ENCODE peak calls at places on chromosomes 16 and 17, in ten cellular contexts. R is endothelial cell of umbilical vein; Y is breast epithelium; Z is CD8-positive, alpha-beta T cell; H is lower leg skin; I is lung; O is left ventricle myocardium inferior; T is IMR-90; E is AG04449; C is natural killer cell. A is an unnamed sample.

GRCh38 chr17:33686171-33686570 is 393.1 kb upstream of the ASIC2 start:
- DNase-seq in E (no peak), O (no peak), Z (no peak), H (peak), C (no peak), I (no peak), Y (no peak), R (no peak), T (no peak), A (no peak)

GRCh38 chr17:70130274-70130673 is 39.1 kb upstream of the KCNJ2 start:
- DNase-seq in R (no peak), I (no peak), T (no peak), E (no peak), Z (no peak), Y (no peak), O (no peak), H (no peak), C (no peak), A (no peak)

GRCh38 chr17:38328620-38329019 is 15.1 kb downstream of the GPR179 start:
- DNase-seq in E (no peak), R (no peak), Z (no peak), I (no peak), Y (no peak), H (no peak), O (no peak), T (no peak), C (no peak), A (no peak)

GRCh38 chr17:7235693-7236665 is 1.7 kb upstream of the DVL2 start:
- DNase-seq in O (no peak), E (no peak), T (peak), Z (no peak), Y (no peak), I (no peak), H (no peak), R (no peak), C (no peak), A (no peak)

GRCh38 chr16:29231231-29231630 is 175.3 kb downstream of the NPIPB11 start:
- DNase-seq in R (no peak), Z (no peak), T (peak), I (no peak), Y (no peak), C (no peak), H (peak), O (no peak), E (no peak), A (no peak)

GRCh38 chr16:47037746-47038458 is 64.4 kb upstream of the DNAJA2 start:
- DNase-seq in E (no peak), H (peak), C (peak), Z (peak), I (peak), O (peak), R (peak), T (peak), Y (peak), A (peak)

GRCh38 chr16:70395345-70395901 is 43.5 kb downstream of the ST3GAL2 start:
- DNase-seq in R (peak), T (peak), C (peak), H (no peak), I (peak), Z (peak), Y (peak), E (no peak), O (peak), A (no peak)

GRCh38 chr16:19443659-19444058 is 26.0 kb downstream of the TMC5 start:
- DNase-seq in Z (no peak), C (no peak), R (no peak), Y (no peak), I (no peak), T (no peak), O (no peak), H (no peak), E (no peak), A (no peak)

GRCh38 chr17:41580244-41580575 is 6.5 kb downstream of the KRT14 start:
- DNase-seq in R (no peak), C (no peak), Y (no peak), T (no peak), H (no peak), O (no peak), E (no peak), Z (no peak), I (no peak), A (no peak)

GRCh38 chr17:57550671-57551315 is 194.3 kb downstream of the CCDC182 start:
- DNase-seq in Y (no peak), R (no peak), E (no peak), H (no peak), T (no peak), I (no peak), C (no peak), O (no peak), Z (no peak), A (no peak)

GRCh38 chr17:50583636-50584035 is 23.1 kb downstream of the CACNA1G start:
- DNase-seq in T (no peak), Z (no peak), R (no peak), E (no peak), H (no peak), I (no peak), Y (no peak), C (no peak), O (peak), A (no peak)

GRCh38 chr16:25140459-25140858 is 28.9 kb downstream of the LCMT1 start:
- DNase-seq in H (no peak), C (no peak), Y (no peak), I (no peak), R (no peak), T (peak), Z (no peak), O (no peak), E (no peak), A (no peak)

GRCh38 chr17:7120123-7120522 is 5.5 kb upstream of the ASGR2 start:
- DNase-seq in T (no peak), Y (no peak), I (no peak), C (no peak), Z (no peak), R (no peak), E (no peak), O (no peak), H (no peak), A (no peak)

GRCh38 chr17:79981090-79981489 is 54.6 kb downstream of the TBC1D16 start:
- DNase-seq in E (no peak), T (no peak), Z (peak), C (no peak), R (no peak), O (no peak), I (no peak), H (peak), Y (peak), A (no peak)

GRCh38 chr16:67657751-67658518 is 2.1 kb downstream of the ACD start:
- DNase-seq in Y (no peak), H (no peak), Z (no peak), E (no peak), R (no peak), C (no peak), I (no peak), O (no peak), T (no peak), A (no peak)

GRCh38 chr16:69513180-69513966 is 52.4 kb upstream of the NFAT5 start:
- DNase-seq in H (no peak), E (peak), C (no peak), O (no peak), Y (no peak), I (no peak), T (peak), Z (no peak), R (no peak), A (no peak)

GRCh38 chr16:74770826-74771526 is 3.6 kb downstream of the FA2H start:
- DNase-seq in H (peak), R (no peak), E (no peak), O (no peak), C (no peak), Y (no peak), I (no peak), T (no peak), Z (no peak), A (no peak)

GRCh38 chr16:67781548-67781921 is 24.8 kb downstream of the RANBP10 start:
- DNase-seq in T (no peak), O (no peak), H (no peak), R (no peak), E (no peak), I (no peak), Y (no peak), C (no peak), Z (no peak), A (no peak)

GRCh38 chr17:46788300-46788699 is 30.2 kb downstream of the WNT3 start:
- DNase-seq in Z (no peak), Y (no peak), H (no peak), R (no peak), C (no peak), E (no peak), T (no peak), O (no peak), I (no peak), A (no peak)

GRCh38 chr17:44672479-44673093 is 16.3 kb downstream of the MEIOC start:
- DNase-seq in E (no peak), T (peak), R (peak), H (no peak), O (no peak), Z (no peak), I (no peak), C (no peak), Y (no peak), A (no peak)

GRCh38 chr17:35809855-35810461 is 674 bp downstream of the TAF15 start:
- DNase-seq in Y (no peak), E (no peak), I (no peak), T (peak), Z (no peak), H (no peak), O (no peak), R (peak), C (no peak), A (no peak)

GRCh38 chr16:67652578-67653130 is 7.4 kb downstream of the ACD start:
- DNase-seq in E (no peak), H (no peak), C (no peak), Z (no peak), I (no peak), T (no peak), Y (no peak), O (no peak), R (no peak), A (no peak)

GRCh38 chr17:32943647-32944191 is 15.8 kb downstream of the TMEM98 start:
- DNase-seq in O (no peak), Z (no peak), H (no peak), T (peak), Y (no peak), R (no peak), C (no peak), I (peak), E (peak), A (peak)

GRCh38 chr16:68287276-68288251 is 23.2 kb downstream of the SLC7A6OS start:
- DNase-seq in T (peak), H (peak), C (no peak), I (peak), E (peak), O (peak), Y (peak), Z (peak), R (peak), A (peak)

GRCh38 chr17:32658470-32659418 is 172.0 kb downstream of the CDK5R1 start:
- DNase-seq in I (no peak), O (no peak), E (no peak), Z (no peak), H (no peak), C (no peak), R (no peak), Y (no peak), T (no peak), A (no peak)

DNA sequence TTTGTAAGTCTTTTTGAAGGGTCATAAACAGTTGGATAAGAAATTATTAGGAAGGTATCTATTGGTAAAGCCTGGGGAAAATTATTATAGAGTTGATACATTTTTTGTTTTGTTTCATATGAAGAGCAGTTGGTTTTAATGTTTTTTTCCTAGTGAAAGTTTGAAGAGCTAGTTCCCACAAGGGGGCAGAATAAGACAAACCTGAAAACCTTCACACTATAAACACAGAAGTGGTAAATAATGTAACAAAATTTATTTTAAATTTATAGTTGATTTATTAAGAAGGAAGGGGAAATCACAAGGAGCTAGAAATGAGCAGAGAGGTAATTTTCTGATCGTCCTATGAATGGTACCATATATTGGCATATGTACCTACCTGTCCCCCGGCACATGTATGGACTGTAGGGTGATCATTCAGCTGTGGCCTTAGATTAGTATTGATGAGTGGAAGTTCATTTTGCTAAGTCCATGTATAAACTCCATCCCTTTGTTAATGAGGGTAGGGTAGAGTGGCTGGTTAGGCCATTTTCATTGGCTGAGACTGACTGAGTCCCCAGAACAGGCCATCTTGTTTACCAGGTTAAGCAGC is 116.3 kb downstream of the TANC2 start:
- DNase-seq in Y (no peak), O (no peak), R (peak), I (no peak), Z (no peak), T (peak), H (no peak), C (no peak), E (no peak), A (no peak)
- TF ChIP-seq CTCF in Y (peak), O (peak), R (peak), I (no peak), Z (no peak), T (peak), H (no peak), C (no peak), E (no peak), A (peak)

GRCh38 chr16:12271006-12271405 is 294.5 kb downstream of the SNX29 start:
- DNase-seq in T (peak), R (no peak), Y (no peak), I (no peak), O (no peak), E (no peak), C (no peak), Z (no peak), H (no peak), A (no peak)
- TF ChIP-seq CTCF in T (peak), R (peak), Y (no peak), I (no peak), O (peak), E (peak), C (no peak), Z (no peak), H (no peak), A (peak)

GRCh38 chr17:21085707-21086106 is 41.1 kb upstream of the DHRS7B start:
- DNase-seq in R (no peak), E (no peak), H (no peak), C (no peak), I (no peak), Y (no peak), T (no peak), Z (no peak), O (no peak), A (no peak)
- TF ChIP-seq CTCF in R (no peak), E (no peak), H (no peak), C (no peak), I (no peak), Y (no peak), T (no peak), Z (no peak), O (no peak), A (no peak)

GRCh38 chr16:49281843-49282642 is 405 bp upstream of the CBLN1 start:
- DNase-seq in E (no peak), I (peak), O (peak), T (peak), C (no peak), Y (peak), H (no peak), R (peak), Z (no peak), A (no peak)
- TF ChIP-seq CTCF in E (no peak), I (no peak), O (peak), T (no peak), C (no peak), Y (peak), H (no peak), R (no peak), Z (no peak), A (no peak)

DNA sequence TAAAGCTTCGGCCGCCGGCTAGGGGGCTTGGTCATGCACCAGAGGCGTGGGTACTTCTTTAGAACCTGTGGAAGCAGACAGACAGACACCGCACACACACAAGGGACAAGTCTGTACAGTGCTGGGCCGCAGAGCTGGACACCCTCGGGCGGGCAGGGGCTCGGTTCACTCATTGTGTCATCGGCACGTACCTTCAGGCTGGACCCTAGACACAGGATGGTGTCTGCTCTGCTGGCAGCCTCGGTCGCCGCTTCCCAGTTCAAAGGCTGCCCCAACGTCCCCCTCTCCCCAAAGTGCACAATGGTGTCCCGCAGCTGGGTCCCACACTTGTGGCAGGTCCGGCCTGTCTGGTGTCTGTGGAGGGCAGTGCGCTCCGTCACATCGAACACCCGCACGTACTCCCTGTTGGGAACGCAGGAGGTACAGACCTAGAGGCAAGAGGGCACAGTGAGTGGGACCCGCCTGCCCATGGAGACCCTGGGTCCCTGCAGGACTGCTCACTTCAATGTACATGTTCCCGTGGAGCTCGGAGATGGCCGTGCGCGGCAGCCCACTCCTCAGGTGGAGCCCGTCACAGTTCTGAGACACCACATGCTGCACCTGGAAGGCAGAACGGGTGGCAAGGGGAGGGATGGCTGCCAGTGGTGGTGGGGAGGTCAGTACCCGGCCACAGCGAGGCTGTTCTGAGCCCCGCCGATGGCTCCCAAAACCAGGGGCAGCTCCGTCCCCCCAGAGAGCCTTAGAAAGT is 3.1 kb upstream of the PCYT2 start:
- DNase-seq in R (no peak), T (no peak), O (no peak), C (no peak), Y (no peak), I (no peak), H (no peak), Z (no peak), E (no peak), A (no peak)
- TF ChIP-seq CTCF in R (no peak), T (no peak), O (no peak), C (no peak), Y (no peak), I (no peak), H (no peak), Z (no peak), E (no peak), A (no peak)

GRCh38 chr17:60229189-60229802 is 79.5 kb downstream of the CA4 start:
- DNase-seq in C (no peak), R (peak), I (no peak), T (peak), Z (no peak), O (no peak), Y (no peak), H (no peak), E (no peak), A (no peak)
- TF ChIP-seq CTCF in C (no peak), R (no peak), I (no peak), T (no peak), Z (no peak), O (no peak), Y (no peak), H (no peak), E (no peak), A (no peak)

GRCh38 chr16:80317132-80318098 is 223.4 kb upstream of the DYNLRB2 start:
- DNase-seq in I (no peak), E (no peak), O (no peak), Z (no peak), H (no peak), R (no peak), Y (no peak), C (no peak), T (peak), A (no peak)
- TF ChIP-seq CTCF in I (no peak), E (peak), O (no peak), Z (no peak), H (no peak), R (peak), Y (no peak), C (no peak), T (peak), A (peak)

GRCh38 chr17:13647551-13647950 is 45.8 kb upstream of the HS3ST3A1 start:
- DNase-seq in T (no peak), C (no peak), Y (no peak), I (no peak), R (no peak), Z (no peak), H (no peak), E (no peak), O (no peak), A (peak)
- TF ChIP-seq CTCF in T (no peak), C (no peak), Y (no peak), I (no peak), R (no peak), Z (no peak), H (no peak), E (no peak), O (no peak), A (peak)

GRCh38 chr16:27169511-27170071 is 33.7 kb upstream of the KDM8 start:
- DNase-seq in Z (peak), I (no peak), H (no peak), R (peak), E (peak), O (no peak), T (peak), C (peak), Y (no peak), A (no peak)
- TF ChIP-seq CTCF in Z (no peak), I (no peak), H (no peak), R (peak), E (peak), O (no peak), T (peak), C (no peak), Y (no peak), A (peak)

A was measured in AG09319.